ENCODE peak calls at places on chromosomes 1 and 21, in eight cellular contexts. Z is bronchial epithelial cell, A is iPS DF 6.9, G is SK-N-SH, F is IMR-90, K is fibroblast of lung, H is uterus, J is GM23248. C is an unnamed sample.

GRCh38 chr21:45747802-45748445 is 104.4 kb downstream of the PCBP3 start:
- DNase-seq in J (peak; percentile 90), H (no peak), G (peak; percentile 85), F (peak; percentile 51), K (peak; percentile 51), A (no peak), Z (peak; percentile 19), C (peak; percentile 70)

GRCh38 chr1:37989381-37989930 is 366 bp downstream of the SF3A3 start:
- DNase-seq in G (peak; percentile 47), K (peak; percentile 29), A (no peak), H (no peak), F (peak; percentile 23), J (peak; percentile 72), Z (peak; percentile 20), C (peak; percentile 68)

GRCh38 chr1:93340090-93340489 is 5.6 kb upstream of the DR1 start:
- DNase-seq in Z (no peak), K (no peak), F (no peak), J (no peak), A (no peak), G (no peak), H (no peak), C (no peak)

GRCh38 chr1:53644909-53645689 is 93.9 kb downstream of the GLIS1 start:
- DNase-seq in K (no peak), H (peak; percentile 1), G (no peak), J (no peak), A (no peak), Z (no peak), F (peak; percentile 23), C (peak; percentile 16)

GRCh38 chr1:213326666-213327317 is 275.8 kb downstream of the RPS6KC1 start:
- DNase-seq in H (peak; percentile 20), F (peak; percentile 77), K (peak; percentile 69), A (no peak), G (no peak), J (peak; percentile 69), Z (no peak), C (no peak)

GRCh38 chr1:159854693-159855192 is 7.7 kb downstream of the VSIG8 start:
- DNase-seq in K (peak; percentile 86), A (no peak), H (peak; percentile 84), F (peak; percentile 77), G (peak; percentile 88), J (peak; percentile 95), Z (peak; percentile 50), C (peak; percentile 89)

GRCh38 chr21:35239811-35240219 is 190.7 kb upstream of the RUNX1 start:
- DNase-seq in Z (no peak), K (no peak), J (no peak), G (peak; percentile 25), H (no peak), F (no peak), A (no peak), C (no peak)

GRCh38 chr1:197914510-197914909 is 2.7 kb upstream of the LHX9 start:
- DNase-seq in H (no peak), Z (no peak), G (no peak), A (no peak), F (no peak), J (no peak), K (no peak), C (peak; percentile 44)

GRCh38 chr1:247332901-247333361 is 1.3 kb upstream of the ZNF496 start:
- DNase-seq in F (peak; percentile 30), Z (peak; percentile 66), G (no peak), A (no peak), K (peak; percentile 28), J (peak; percentile 60), H (no peak), C (no peak)

GRCh38 chr1:2226525-2227340 is 1.4 kb upstream of the SKI start:
- DNase-seq in G (peak; percentile 82), J (peak; percentile 43), F (no peak), K (no peak), Z (no peak), H (peak; percentile 50), A (no peak), C (peak; percentile 87)

GRCh38 chr1:242184955-242185354 is 186.1 kb upstream of the MAP1LC3C start:
- DNase-seq in J (no peak), H (no peak), Z (no peak), G (no peak), K (no peak), F (no peak), A (no peak), C (peak; percentile 34)

GRCh38 chr1:32989160-32989894 is 24.7 kb upstream of the RNF19B start:
- DNase-seq in A (no peak), K (peak; percentile 98), F (peak; percentile 99), G (no peak), Z (peak; percentile 99), J (peak; percentile 97), H (peak; percentile 75), C (no peak)

GRCh38 chr1:203327684-203328457 is 22.6 kb downstream of the BTG2 start:
- DNase-seq in G (peak; percentile 83), A (no peak), Z (peak; percentile 73), J (peak; percentile 66), K (peak; percentile 64), F (peak; percentile 53), H (no peak), C (peak; percentile 85)

GRCh38 chr1:91727763-91728162 is 158.2 kb downstream of the TGFBR3 start:
- DNase-seq in Z (no peak), G (no peak), J (no peak), F (no peak), A (no peak), K (no peak), H (no peak), C (no peak)

GRCh38 chr1:103516693-103517092 is 8.8 kb upstream of the RNPC3 start:
- DNase-seq in H (no peak), K (no peak), A (no peak), Z (peak; percentile 84), G (no peak), F (peak; percentile 64), J (peak; percentile 45), C (no peak)

GRCh38 chr1:190864013-190864610 is 386.4 kb upstream of the BRINP3 start:
- DNase-seq in H (no peak), K (no peak), Z (no peak), G (no peak), J (no peak), A (no peak), F (no peak), C (no peak)

GRCh38 chr1:111602302-111602701 is 17.3 kb upstream of the RAP1A start:
- DNase-seq in H (no peak), F (no peak), J (no peak), G (no peak), K (no peak), Z (no peak), A (no peak), C (no peak)
- H3K4me3 ChIP-seq in H (no peak overlapping the region), F (no peak overlapping the region), J (no peak overlapping the region), G (no peak overlapping the region), K (no peak overlapping the region), Z (no peak overlapping the region), A (no peak overlapping the region), C (no peak overlapping the region)

GRCh38 chr1:185293967-185294542 is 23.0 kb downstream of the IVNS1ABP start:
- DNase-seq in G (no peak), H (no peak), J (no peak), Z (no peak), K (no peak), A (no peak), F (no peak), C (no peak)
- H3K36me3 ChIP-seq in G (peaks cover 58% of the 10 kb centered on the region), H (no peaks in the 10 kb centered on the region), J (peaks cover 47% of the 10 kb centered on the region), Z (peaks cover 6% of the 10 kb centered on the region), K (peaks cover 4% of the 10 kb centered on the region), A (peaks cover 6% of the 10 kb centered on the region), F (peaks cover 11% of the 10 kb centered on the region), C (peaks cover 17% of the 10 kb centered on the region)

DNA sequence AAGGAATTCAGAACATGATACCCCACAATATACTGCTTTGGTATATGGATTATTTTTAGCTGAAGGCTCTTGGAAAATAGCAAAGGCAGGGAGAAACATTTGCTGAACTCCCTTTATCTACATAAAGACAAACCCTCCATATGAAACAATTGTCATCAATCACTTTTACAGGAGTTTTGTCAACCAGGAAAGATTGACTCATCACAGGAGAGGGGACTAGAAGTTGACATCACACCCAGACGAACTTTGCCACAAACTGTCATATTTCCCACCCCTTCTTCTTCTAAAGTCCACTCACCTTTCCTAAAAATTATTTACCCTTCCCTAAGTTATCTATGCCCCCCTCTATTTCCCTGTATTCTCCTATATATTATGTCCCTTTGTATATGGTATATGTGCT is 47.9 kb downstream of the RBM11 start:
- DNase-seq in F (no peak), K (no peak), H (no peak), A (no peak), J (no peak), Z (no peak), G (no peak), C (no peak)
- H3K27me3 ChIP-seq in F (no peaks in the 10 kb centered on the region), K (no peaks in the 10 kb centered on the region), H (no peaks in the 10 kb centered on the region), A (no peaks in the 10 kb centered on the region), J (peaks cover 4% of the 10 kb centered on the region), Z (no peaks in the 10 kb centered on the region), G (peaks cover 15% of the 10 kb centered on the region), C (no peaks in the 10 kb centered on the region)

DNA sequence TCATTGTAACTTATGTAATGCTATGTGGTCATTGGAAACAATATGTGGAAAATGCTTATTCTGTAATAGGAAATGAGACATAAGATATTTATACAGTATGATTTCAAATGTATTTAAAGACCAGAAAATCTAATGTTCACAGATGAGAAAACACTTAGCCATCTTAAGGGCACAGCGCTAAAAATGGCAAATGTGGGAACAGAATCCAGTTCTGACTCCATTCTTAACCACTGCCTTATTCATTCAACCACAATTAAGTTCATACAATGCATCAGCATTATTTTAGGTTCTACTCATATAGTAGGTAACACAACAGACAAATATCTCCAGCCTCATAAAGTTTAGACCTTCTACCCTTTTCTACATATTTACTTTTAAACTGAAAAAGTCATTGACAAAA is 12.4 kb downstream of the CSDE1 start:
- DNase-seq in K (no peak), J (peak; percentile 74), Z (no peak), F (peak; percentile 66), H (no peak), A (no peak), G (no peak), C (no peak)
- H3K4me3 ChIP-seq in K (no peak overlapping the region), J (no peak overlapping the region), Z (no peak overlapping the region), F (no peak overlapping the region), H (no peak overlapping the region), A (no peak overlapping the region), G (no peak overlapping the region), C (no peak overlapping the region)

GRCh38 chr1:11198257-11198656 is 9.1 kb downstream of the ANGPTL7 start:
- DNase-seq in Z (no peak), K (no peak), A (no peak), G (peak; percentile 46), J (no peak), F (no peak), H (no peak), C (no peak)
- H3K36me3 ChIP-seq in Z (peaks cover 13% of the 10 kb centered on the region), K (peaks cover 9% of the 10 kb centered on the region), A (peaks cover 11% of the 10 kb centered on the region), G (peaks cover 54% of the 10 kb centered on the region), J (peaks cover 56% of the 10 kb centered on the region), F (peaks cover 32% of the 10 kb centered on the region), H (no peaks in the 10 kb centered on the region), C (peaks cover 22% of the 10 kb centered on the region)

GRCh38 chr1:10400013-10400412 is 1.1 kb downstream of the PGD start:
- DNase-seq in H (no peak), Z (no peak), K (no peak), G (no peak), A (no peak), J (no peak), F (no peak), C (no peak)
- H3K27me3 ChIP-seq in H (no peaks in the 10 kb centered on the region), Z (no peaks in the 10 kb centered on the region), K (no peaks in the 10 kb centered on the region), G (no peaks in the 10 kb centered on the region), A (no peaks in the 10 kb centered on the region), J (no peaks in the 10 kb centered on the region), F (no peaks in the 10 kb centered on the region), C (no peaks in the 10 kb centered on the region)